ENCODE peak calls at places on chromosome 21, in seven cellular contexts. One of them, this sample, is unnamed.

GRCh38 chr21:26072891-26073615 is 97.5 kb downstream of the APP start:
- DNase-seq in transverse colon: no peak
- DNase-seq in stimulated activated CD8-positive, alpha-beta memory T cell treated with anti-CD3 and anti-CD28 coated beads, Interleukin-7, amount 100 ng/mL, for 24 hours: no peak
- DNase-seq in ecto neural progenitor cell: no peak
- DNase-seq in NCI-H2029: no peak
- DNase-seq in heart left ventricle: no peak
- DNase-seq in H9: no peak
- DNase-seq in this sample: no peak

GRCh38 chr21:32558131-32558530 is 27.2 kb downstream of the TCP10L start:
- DNase-seq in transverse colon: no peak
- DNase-seq in stimulated activated CD8-positive, alpha-beta memory T cell treated with anti-CD3 and anti-CD28 coated beads, Interleukin-7, amount 100 ng/mL, for 24 hours: no peak
- DNase-seq in ecto neural progenitor cell: no peak
- DNase-seq in NCI-H2029: no peak
- DNase-seq in heart left ventricle: no peak
- DNase-seq in H9: no peak
- DNase-seq in this sample: no peak

GRCh38 chr21:46099476-46099875 is 1.6 kb downstream of the COL6A2 start:
- DNase-seq in transverse colon: peak
- DNase-seq in stimulated activated CD8-positive, alpha-beta memory T cell treated with anti-CD3 and anti-CD28 coated beads, Interleukin-7, amount 100 ng/mL, for 24 hours: no peak
- DNase-seq in ecto neural progenitor cell: peak
- DNase-seq in NCI-H2029: no peak
- DNase-seq in heart left ventricle: peak
- DNase-seq in H9: peak
- DNase-seq in this sample: no peak

GRCh38 chr21:22544747-22545146 is 1546.5 kb downstream of the NCAM2 start:
- DNase-seq in transverse colon: no peak
- DNase-seq in stimulated activated CD8-positive, alpha-beta memory T cell treated with anti-CD3 and anti-CD28 coated beads, Interleukin-7, amount 100 ng/mL, for 24 hours: no peak
- DNase-seq in ecto neural progenitor cell: no peak
- DNase-seq in NCI-H2029: no peak
- DNase-seq in heart left ventricle: no peak
- DNase-seq in H9: peak
- DNase-seq in this sample: no peak

GRCh38 chr21:42423197-42423675 is 19.5 kb downstream of the UBASH3A start:
- DNase-seq in transverse colon: peak
- DNase-seq in stimulated activated CD8-positive, alpha-beta memory T cell treated with anti-CD3 and anti-CD28 coated beads, Interleukin-7, amount 100 ng/mL, for 24 hours: no peak
- DNase-seq in ecto neural progenitor cell: no peak
- DNase-seq in NCI-H2029: no peak
- DNase-seq in heart left ventricle: no peak
- DNase-seq in H9: no peak
- DNase-seq in this sample: no peak

GRCh38 chr21:40681164-40681859 is 165.6 kb downstream of the DSCAM start:
- DNase-seq in transverse colon: no peak
- DNase-seq in stimulated activated CD8-positive, alpha-beta memory T cell treated with anti-CD3 and anti-CD28 coated beads, Interleukin-7, amount 100 ng/mL, for 24 hours: no peak
- DNase-seq in ecto neural progenitor cell: no peak
- DNase-seq in NCI-H2029: no peak
- DNase-seq in heart left ventricle: no peak
- DNase-seq in H9: no peak
- DNase-seq in this sample: no peak

GRCh38 chr21:39116761-39117425 is 66.4 kb downstream of the PSMG1 start:
- DNase-seq in transverse colon: no peak
- DNase-seq in stimulated activated CD8-positive, alpha-beta memory T cell treated with anti-CD3 and anti-CD28 coated beads, Interleukin-7, amount 100 ng/mL, for 24 hours: no peak
- DNase-seq in ecto neural progenitor cell: no peak
- DNase-seq in NCI-H2029: no peak
- DNase-seq in heart left ventricle: no peak
- DNase-seq in H9: no peak
- DNase-seq in this sample: no peak

GRCh38 chr21:16588433-16588860 is 858.7 kb downstream of the USP25 start:
- DNase-seq in transverse colon: peak
- DNase-seq in stimulated activated CD8-positive, alpha-beta memory T cell treated with anti-CD3 and anti-CD28 coated beads, Interleukin-7, amount 100 ng/mL, for 24 hours: no peak
- DNase-seq in ecto neural progenitor cell: peak
- DNase-seq in NCI-H2029: peak
- DNase-seq in heart left ventricle: peak
- DNase-seq in H9: peak
- DNase-seq in this sample: no peak

GRCh38 chr21:45715441-45715840 is 71.9 kb downstream of the PCBP3 start:
- DNase-seq in transverse colon: no peak
- DNase-seq in stimulated activated CD8-positive, alpha-beta memory T cell treated with anti-CD3 and anti-CD28 coated beads, Interleukin-7, amount 100 ng/mL, for 24 hours: no peak
- DNase-seq in ecto neural progenitor cell: no peak
- DNase-seq in NCI-H2029: no peak
- DNase-seq in heart left ventricle: no peak
- DNase-seq in H9: no peak
- DNase-seq in this sample: no peak

GRCh38 chr21:42306366-42307035 is 8.7 kb downstream of the TFF3 start:
- DNase-seq in transverse colon: no peak
- DNase-seq in stimulated activated CD8-positive, alpha-beta memory T cell treated with anti-CD3 and anti-CD28 coated beads, Interleukin-7, amount 100 ng/mL, for 24 hours: no peak
- DNase-seq in ecto neural progenitor cell: no peak
- DNase-seq in NCI-H2029: no peak
- DNase-seq in heart left ventricle: no peak
- DNase-seq in H9: no peak
- DNase-seq in this sample: no peak

GRCh38 chr21:42369821-42370220 is 3.5 kb upstream of the TFF1 start:
- DNase-seq in transverse colon: no peak
- DNase-seq in stimulated activated CD8-positive, alpha-beta memory T cell treated with anti-CD3 and anti-CD28 coated beads, Interleukin-7, amount 100 ng/mL, for 24 hours: no peak
- DNase-seq in ecto neural progenitor cell: no peak
- DNase-seq in NCI-H2029: no peak
- DNase-seq in heart left ventricle: no peak
- DNase-seq in H9: peak
- DNase-seq in this sample: no peak

GRCh38 chr21:27519357-27519756 is 552.5 kb upstream of the ADAMTS5 start:
- DNase-seq in transverse colon: no peak
- DNase-seq in stimulated activated CD8-positive, alpha-beta memory T cell treated with anti-CD3 and anti-CD28 coated beads, Interleukin-7, amount 100 ng/mL, for 24 hours: no peak
- DNase-seq in ecto neural progenitor cell: no peak
- DNase-seq in NCI-H2029: no peak
- DNase-seq in heart left ventricle: no peak
- DNase-seq in H9: no peak
- DNase-seq in this sample: no peak

GRCh38 chr21:31673513-31673912 is 14.0 kb downstream of the SOD1 start:
- DNase-seq in transverse colon: no peak
- DNase-seq in stimulated activated CD8-positive, alpha-beta memory T cell treated with anti-CD3 and anti-CD28 coated beads, Interleukin-7, amount 100 ng/mL, for 24 hours: no peak
- DNase-seq in ecto neural progenitor cell: no peak
- DNase-seq in NCI-H2029: no peak
- DNase-seq in heart left ventricle: no peak
- DNase-seq in H9: no peak
- DNase-seq in this sample: no peak

GRCh38 chr21:45525910-45526306 is 16.3 kb downstream of the SLC19A1 start:
- DNase-seq in transverse colon: peak
- DNase-seq in stimulated activated CD8-positive, alpha-beta memory T cell treated with anti-CD3 and anti-CD28 coated beads, Interleukin-7, amount 100 ng/mL, for 24 hours: no peak
- DNase-seq in ecto neural progenitor cell: no peak
- DNase-seq in NCI-H2029: no peak
- DNase-seq in heart left ventricle: no peak
- DNase-seq in H9: no peak
- DNase-seq in this sample: no peak

GRCh38 chr21:36104306-36105300 is 30.3 kb upstream of the CBR3 start:
- DNase-seq in transverse colon: peak
- DNase-seq in stimulated activated CD8-positive, alpha-beta memory T cell treated with anti-CD3 and anti-CD28 coated beads, Interleukin-7, amount 100 ng/mL, for 24 hours: peak
- DNase-seq in ecto neural progenitor cell: peak
- DNase-seq in NCI-H2029: no peak
- DNase-seq in heart left ventricle: peak
- DNase-seq in H9: peak
- DNase-seq in this sample: no peak

GRCh38 chr21:28371713-28372112 is 621.0 kb downstream of the LTN1 start:
- DNase-seq in transverse colon: no peak
- DNase-seq in stimulated activated CD8-positive, alpha-beta memory T cell treated with anti-CD3 and anti-CD28 coated beads, Interleukin-7, amount 100 ng/mL, for 24 hours: no peak
- DNase-seq in ecto neural progenitor cell: no peak
- DNase-seq in NCI-H2029: no peak
- DNase-seq in heart left ventricle: no peak
- DNase-seq in H9: no peak
- DNase-seq in this sample: no peak

GRCh38 chr21:18940791-18941190 is 537.2 kb upstream of the TMPRSS15 start:
- DNase-seq in transverse colon: no peak
- DNase-seq in stimulated activated CD8-positive, alpha-beta memory T cell treated with anti-CD3 and anti-CD28 coated beads, Interleukin-7, amount 100 ng/mL, for 24 hours: no peak
- DNase-seq in ecto neural progenitor cell: no peak
- DNase-seq in NCI-H2029: no peak
- DNase-seq in heart left ventricle: no peak
- DNase-seq in H9: no peak
- DNase-seq in this sample: no peak

GRCh38 chr21:46564391-46564790 is 40.5 kb downstream of the S100B start:
- DNase-seq in transverse colon: no peak
- DNase-seq in stimulated activated CD8-positive, alpha-beta memory T cell treated with anti-CD3 and anti-CD28 coated beads, Interleukin-7, amount 100 ng/mL, for 24 hours: no peak
- DNase-seq in ecto neural progenitor cell: no peak
- DNase-seq in NCI-H2029: no peak
- DNase-seq in heart left ventricle: no peak
- DNase-seq in H9: no peak
- DNase-seq in this sample: no peak

GRCh38 chr21:17462276-17462981 is 50.4 kb upstream of the CXADR start:
- DNase-seq in transverse colon: peak
- DNase-seq in stimulated activated CD8-positive, alpha-beta memory T cell treated with anti-CD3 and anti-CD28 coated beads, Interleukin-7, amount 100 ng/mL, for 24 hours: no peak
- DNase-seq in ecto neural progenitor cell: no peak
- DNase-seq in NCI-H2029: no peak
- DNase-seq in heart left ventricle: no peak
- DNase-seq in H9: no peak
- DNase-seq in this sample: no peak

GRCh38 chr21:17610862-17611261 is 1.8 kb downstream of the BTG3 start:
- DNase-seq in transverse colon: peak
- DNase-seq in stimulated activated CD8-positive, alpha-beta memory T cell treated with anti-CD3 and anti-CD28 coated beads, Interleukin-7, amount 100 ng/mL, for 24 hours: no peak
- DNase-seq in ecto neural progenitor cell: no peak
- DNase-seq in NCI-H2029: no peak
- DNase-seq in heart left ventricle: no peak
- DNase-seq in H9: no peak
- DNase-seq in this sample: no peak

GRCh38 chr21:25385912-25386474 is 221.3 kb downstream of the MRPL39 start:
- DNase-seq in transverse colon: no peak
- DNase-seq in stimulated activated CD8-positive, alpha-beta memory T cell treated with anti-CD3 and anti-CD28 coated beads, Interleukin-7, amount 100 ng/mL, for 24 hours: no peak
- DNase-seq in ecto neural progenitor cell: no peak
- DNase-seq in NCI-H2029: peak
- DNase-seq in heart left ventricle: no peak
- DNase-seq in H9: peak
- DNase-seq in this sample: no peak

GRCh38 chr21:31945576-31945975 is 72.8 kb downstream of the HUNK start:
- DNase-seq in transverse colon: no peak
- DNase-seq in stimulated activated CD8-positive, alpha-beta memory T cell treated with anti-CD3 and anti-CD28 coated beads, Interleukin-7, amount 100 ng/mL, for 24 hours: no peak
- DNase-seq in ecto neural progenitor cell: no peak
- DNase-seq in NCI-H2029: no peak
- DNase-seq in heart left ventricle: no peak
- DNase-seq in H9: no peak
- DNase-seq in this sample: no peak

GRCh38 chr21:16169102-16169511 is 439.3 kb downstream of the USP25 start:
- DNase-seq in transverse colon: no peak
- DNase-seq in stimulated activated CD8-positive, alpha-beta memory T cell treated with anti-CD3 and anti-CD28 coated beads, Interleukin-7, amount 100 ng/mL, for 24 hours: no peak
- DNase-seq in ecto neural progenitor cell: no peak
- DNase-seq in NCI-H2029: no peak
- DNase-seq in heart left ventricle: no peak
- DNase-seq in H9: no peak
- DNase-seq in this sample: no peak

GRCh38 chr21:24045775-24046215 is 1561.5 kb downstream of the MRPL39 start:
- DNase-seq in transverse colon: peak
- DNase-seq in stimulated activated CD8-positive, alpha-beta memory T cell treated with anti-CD3 and anti-CD28 coated beads, Interleukin-7, amount 100 ng/mL, for 24 hours: no peak
- DNase-seq in ecto neural progenitor cell: no peak
- DNase-seq in NCI-H2029: peak
- DNase-seq in heart left ventricle: peak
- DNase-seq in H9: no peak
- DNase-seq in this sample: no peak

GRCh38 chr21:43624343-43624742 is 34.9 kb downstream of the HSF2BP start:
- DNase-seq in transverse colon: no peak
- DNase-seq in stimulated activated CD8-positive, alpha-beta memory T cell treated with anti-CD3 and anti-CD28 coated beads, Interleukin-7, amount 100 ng/mL, for 24 hours: no peak
- DNase-seq in ecto neural progenitor cell: no peak
- DNase-seq in NCI-H2029: no peak
- DNase-seq in heart left ventricle: no peak
- DNase-seq in H9: no peak
- DNase-seq in this sample: no peak

GRCh38 chr21:44653656-44654575 is 543 bp downstream of the KRTAP12-4 start:
- DNase-seq in transverse colon: no peak
- DNase-seq in stimulated activated CD8-positive, alpha-beta memory T cell treated with anti-CD3 and anti-CD28 coated beads, Interleukin-7, amount 100 ng/mL, for 24 hours: peak
- DNase-seq in ecto neural progenitor cell: no peak
- DNase-seq in NCI-H2029: no peak
- DNase-seq in heart left ventricle: no peak
- DNase-seq in H9: no peak
- DNase-seq in this sample: no peak

GRCh38 chr21:45069711-45070110 is 4.7 kb upstream of the ADARB1 start:
- DNase-seq in transverse colon: no peak
- DNase-seq in stimulated activated CD8-positive, alpha-beta memory T cell treated with anti-CD3 and anti-CD28 coated beads, Interleukin-7, amount 100 ng/mL, for 24 hours: no peak
- DNase-seq in ecto neural progenitor cell: no peak
- DNase-seq in NCI-H2029: no peak
- DNase-seq in heart left ventricle: no peak
- DNase-seq in H9: no peak
- DNase-seq in this sample: no peak

GRCh38 chr21:36030581-36031189 is 29.6 kb downstream of the SETD4 start:
- DNase-seq in transverse colon: no peak
- DNase-seq in stimulated activated CD8-positive, alpha-beta memory T cell treated with anti-CD3 and anti-CD28 coated beads, Interleukin-7, amount 100 ng/mL, for 24 hours: no peak
- DNase-seq in ecto neural progenitor cell: no peak
- DNase-seq in NCI-H2029: no peak
- DNase-seq in heart left ventricle: no peak
- DNase-seq in H9: no peak
- DNase-seq in this sample: no peak

GRCh38 chr21:33848252-33848953 is 67.2 kb downstream of the ATP5PO start:
- DNase-seq in transverse colon: peak
- DNase-seq in stimulated activated CD8-positive, alpha-beta memory T cell treated with anti-CD3 and anti-CD28 coated beads, Interleukin-7, amount 100 ng/mL, for 24 hours: no peak
- DNase-seq in ecto neural progenitor cell: no peak
- DNase-seq in NCI-H2029: peak
- DNase-seq in heart left ventricle: no peak
- DNase-seq in H9: no peak
- DNase-seq in this sample: no peak

GRCh38 chr21:38474124-38474523 is 24.2 kb downstream of the ERG start:
- DNase-seq in transverse colon: no peak
- DNase-seq in stimulated activated CD8-positive, alpha-beta memory T cell treated with anti-CD3 and anti-CD28 coated beads, Interleukin-7, amount 100 ng/mL, for 24 hours: no peak
- DNase-seq in ecto neural progenitor cell: no peak
- DNase-seq in NCI-H2029: peak
- DNase-seq in heart left ventricle: no peak
- DNase-seq in H9: no peak
- DNase-seq in this sample: no peak

GRCh38 chr21:42518216-42518615 is 4.6 kb downstream of the SLC37A1 start:
- DNase-seq in transverse colon: no peak
- DNase-seq in stimulated activated CD8-positive, alpha-beta memory T cell treated with anti-CD3 and anti-CD28 coated beads, Interleukin-7, amount 100 ng/mL, for 24 hours: no peak
- DNase-seq in ecto neural progenitor cell: no peak
- DNase-seq in NCI-H2029: no peak
- DNase-seq in heart left ventricle: no peak
- DNase-seq in H9: no peak
- DNase-seq in this sample: no peak

GRCh38 chr21:42844411-42845113 is 34.8 kb downstream of the WDR4 start:
- DNase-seq in transverse colon: no peak
- DNase-seq in stimulated activated CD8-positive, alpha-beta memory T cell treated with anti-CD3 and anti-CD28 coated beads, Interleukin-7, amount 100 ng/mL, for 24 hours: no peak
- DNase-seq in ecto neural progenitor cell: no peak
- DNase-seq in NCI-H2029: no peak
- DNase-seq in heart left ventricle: peak
- DNase-seq in H9: peak
- DNase-seq in this sample: no peak

GRCh38 chr21:27359141-27359540 is 392.3 kb upstream of the ADAMTS5 start:
- DNase-seq in transverse colon: no peak
- DNase-seq in stimulated activated CD8-positive, alpha-beta memory T cell treated with anti-CD3 and anti-CD28 coated beads, Interleukin-7, amount 100 ng/mL, for 24 hours: no peak
- DNase-seq in ecto neural progenitor cell: no peak
- DNase-seq in NCI-H2029: no peak
- DNase-seq in heart left ventricle: no peak
- DNase-seq in H9: no peak
- DNase-seq in this sample: no peak

GRCh38 chr21:29741761-29742160 is 198.0 kb downstream of the GRIK1 start:
- DNase-seq in transverse colon: no peak
- DNase-seq in stimulated activated CD8-positive, alpha-beta memory T cell treated with anti-CD3 and anti-CD28 coated beads, Interleukin-7, amount 100 ng/mL, for 24 hours: no peak
- DNase-seq in ecto neural progenitor cell: no peak
- DNase-seq in NCI-H2029: no peak
- DNase-seq in heart left ventricle: no peak
- DNase-seq in H9: no peak
- DNase-seq in this sample: no peak

GRCh38 chr21:43361127-43361492 is 65.8 kb downstream of the SIK1 start:
- DNase-seq in transverse colon: peak
- DNase-seq in stimulated activated CD8-positive, alpha-beta memory T cell treated with anti-CD3 and anti-CD28 coated beads, Interleukin-7, amount 100 ng/mL, for 24 hours: no peak
- DNase-seq in ecto neural progenitor cell: no peak
- DNase-seq in NCI-H2029: no peak
- DNase-seq in heart left ventricle: peak
- DNase-seq in H9: no peak
- DNase-seq in this sample: no peak

This sample was measured in esophagus squamous epithelium.